ENCODE peak calls at places on chromosomes 12 and 14, in five cellular contexts. S is adipocyte; E is effector CD4-positive, alpha-beta T cell; M is Kasumi-1; Y is RKO. V is an unnamed sample.

GRCh38 chr14:104376202-104377140 is 203.1 kb upstream of the C14orf180 start:
- DNase-seq in Y (no peak), E (no peak), M (no peak), S (no peak), V (no peak)

GRCh38 chr14:99393059-99393655 is 87.5 kb downstream of the SETD3 start:
- DNase-seq in M (peak; percentile 37), S (peak; percentile 45), E (no peak), Y (peak; percentile 51), V (peak; percentile 66)

GRCh38 chr12:122590990-122591389 is 63.9 kb downstream of the KNTC1 start:
- DNase-seq in Y (no peak), S (no peak), M (no peak), E (no peak), V (no peak)

GRCh38 chr14:65704850-65705249 is 292.3 kb downstream of the FUT8 start:
- DNase-seq in M (no peak), E (no peak), S (peak; percentile 1), Y (peak; percentile 3), V (no peak)

GRCh38 chr14:89493877-89494634 is 77.0 kb upstream of the FOXN3 start:
- DNase-seq in Y (no peak), M (no peak), E (no peak), S (no peak), V (no peak)

GRCh38 chr12:22527999-22528398 is 16.3 kb downstream of the C2CD5 start:
- DNase-seq in Y (peak; percentile 67), M (no peak), E (no peak), S (peak; percentile 80), V (no peak)

GRCh38 chr12:12542964-12543363 is 19.7 kb downstream of the DUSP16 start:
- DNase-seq in Y (no peak), S (no peak), E (no peak), M (no peak), V (no peak)

GRCh38 chr14:35285168-35285990 is 6.8 kb upstream of the PSMA6 start:
- DNase-seq in E (no peak), S (no peak), Y (peak; percentile 38), M (peak; percentile 98), V (no peak)

GRCh38 chr12:46660719-46661118 is 165.1 kb downstream of the SLC38A4 start:
- DNase-seq in E (no peak), S (peak; percentile 67), Y (no peak), M (peak; percentile 48), V (no peak)

GRCh38 chr12:67046062-67046461 is 223.1 kb upstream of the CAND1 start:
- DNase-seq in M (no peak), S (no peak), Y (no peak), E (no peak), V (no peak)

GRCh38 chr14:38958589-38958988 is 144.4 kb downstream of the SEC23A start:
- DNase-seq in E (no peak), M (no peak), S (no peak), Y (no peak), V (no peak)

GRCh38 chr14:35211067-35211466 is 81.1 kb upstream of the PSMA6 start:
- DNase-seq in M (no peak), Y (no peak), S (no peak), E (no peak), V (no peak)

GRCh38 chr12:9931245-9931644 is 925 bp downstream of the CLEC2A start:
- DNase-seq in S (no peak), M (no peak), Y (no peak), E (no peak), V (no peak)

GRCh38 chr12:47837190-47838171 is 17.8 kb upstream of the HDAC7 start:
- DNase-seq in E (peak; percentile 57), M (peak; percentile 62), Y (peak; percentile 74), S (peak; percentile 89), V (peak; percentile 87)

GRCh38 chr14:89730692-89731091 is 223.8 kb downstream of the EFCAB11 start:
- DNase-seq in S (no peak), M (peak; percentile 54), E (no peak), Y (no peak), V (no peak)

GRCh38 chr12:63440063-63440462 is 228.2 kb downstream of the DPY19L2 start:
- DNase-seq in Y (no peak), E (no peak), M (no peak), S (no peak), V (no peak)

GRCh38 chr14:94483729-94484275 is 7.8 kb upstream of the SERPINA9 start:
- DNase-seq in E (no peak), S (peak; percentile 13), Y (peak; percentile 38), M (no peak), V (no peak)

GRCh38 chr12:60830381-60830780 is 1234.6 kb downstream of the SLC16A7 start:
- DNase-seq in M (no peak), S (peak; percentile 14), Y (no peak), E (no peak), V (no peak)

GRCh38 chr14:77475432-77476115 is 17.7 kb downstream of the AHSA1 start:
- DNase-seq in E (no peak), M (no peak), S (no peak), Y (no peak), V (no peak)

GRCh38 chr12:28440209-28440608 is 250.0 kb downstream of the CCDC91 start:
- DNase-seq in S (no peak), Y (no peak), E (no peak), M (no peak), V (no peak)

GRCh38 chr14:104110491-104111209 is 25.1 kb downstream of the ASPG start:
- DNase-seq in S (no peak), M (no peak), E (no peak), Y (no peak), V (no peak)

GRCh38 chr14:96648506-96649326 is 146.5 kb downstream of the PAPOLA start:
- DNase-seq in E (no peak), S (no peak), M (no peak), Y (no peak), V (no peak)

GRCh38 chr12:102300824-102301461 is 103.3 kb upstream of the PMCH start:
- DNase-seq in E (no peak), Y (peak; percentile 77), M (peak; percentile 69), S (peak; percentile 6), V (peak; percentile 55)